ENCODE peak calls at places on chromosomes 11 and 22, in four cellular contexts. J, L, Q and X are unnamed samples.

GRCh38 chr11:5690216-5690615 is 626 bp downstream of the TRIM22 start:
- DNase-seq in Q (no peak), J (no peak), L (no peak), X (no peak)

GRCh38 chr11:66637557-66638176 is 836 bp upstream of the RBM4 start:
- DNase-seq in J (peak), Q (no peak), L (no peak), X (no peak)

GRCh38 chr11:8267831-8268529 is 4.3 kb upstream of the LMO1 start:
- DNase-seq in L (no peak), Q (no peak), J (no peak), X (no peak)

GRCh38 chr11:17898782-17899181 is 114.1 kb downstream of the SERGEF start:
- DNase-seq in L (no peak), J (no peak), Q (peak), X (no peak)

GRCh38 chr22:16915711-16916110 is 90.5 kb upstream of the XKR3 start:
- DNase-seq in Q (no peak), J (no peak), L (no peak), X (no peak)

GRCh38 chr11:119025978-119026766 is 4.5 kb downstream of the SLC37A4 start:
- DNase-seq in L (no peak), Q (no peak), J (no peak), X (no peak)

GRCh38 chr11:129192150-129192549 is at the start of gene ARHGAP32:
- DNase-seq in Q (no peak), L (no peak), J (no peak), X (peak)

GRCh38 chr22:23179381-23180294 is 671 bp upstream of the BCR start:
- DNase-seq in J (no peak), Q (no peak), L (no peak), X (peak)

GRCh38 chr22:32396746-32397145 is 15.3 kb downstream of the RTCB start:
- DNase-seq in L (no peak), J (no peak), Q (no peak), X (peak)

GRCh38 chr11:63896071-63896470 is 20.9 kb downstream of the RCOR2 start:
- DNase-seq in J (no peak), L (no peak), Q (no peak), X (no peak)

GRCh38 chr22:19905619-19906276 is 35.8 kb upstream of the COMT start:
- DNase-seq in L (no peak), Q (peak), J (no peak), X (no peak)

GRCh38 chr11:33690290-33691050 is 10.2 kb downstream of the C11orf91 start:
- DNase-seq in J (no peak), Q (no peak), L (no peak), X (peak)

GRCh38 chr22:42863349-42863911 is 6.4 kb upstream of the ARFGAP3 start:
- DNase-seq in J (no peak), L (no peak), Q (no peak), X (peak)

GRCh38 chr22:37681556-37682049 is 4.5 kb upstream of the NOL12 start:
- DNase-seq in J (peak), L (no peak), Q (peak), X (peak)

GRCh38 chr11:127843483-127844396 is 743.6 kb downstream of the ETS1 start:
- DNase-seq in Q (peak), J (peak), L (peak), X (peak)

GRCh38 chr11:36300651-36301050 is 4.6 kb downstream of the PRR5L start:
- DNase-seq in L (no peak), J (no peak), Q (no peak), X (no peak)

GRCh38 chr11:1126491-1126926 is 31.2 kb upstream of the MUC5AC start:
- DNase-seq in L (no peak), Q (peak), J (no peak), X (no peak)

GRCh38 chr22:44259366-44260215 is 53.2 kb downstream of the SHISAL1 start:
- DNase-seq in J (no peak), L (no peak), Q (peak), X (no peak)

GRCh38 chr22:43011079-43011478 is 3.9 kb downstream of the PACSIN2 start:
- DNase-seq in Q (no peak), L (no peak), J (no peak), X (peak)

GRCh38 chr11:95330332-95330731 is 99.3 kb upstream of the SESN3 start:
- DNase-seq in Q (no peak), L (no peak), J (no peak), X (no peak)

GRCh38 chr11:92383430-92383829 is 158.8 kb downstream of the FAT3 start:
- DNase-seq in L (no peak), J (no peak), Q (no peak), X (peak)

GRCh38 chr11:118209037-118209436 is 15.8 kb downstream of the JAML start:
- DNase-seq in Q (no peak), L (no peak), J (no peak), X (no peak)

GRCh38 chr22:21937041-21937820 is 15.4 kb downstream of the PPM1F start:
- DNase-seq in L (no peak), Q (no peak), J (no peak), X (peak)

GRCh38 chr11:10459029-10459970 is 4.2 kb downstream of the AMPD3 start:
- DNase-seq in L (no peak), J (no peak), Q (peak), X (no peak)

GRCh38 chr22:30308518-30309230 is 18.1 kb downstream of the TBC1D10A start:
- DNase-seq in J (no peak), L (no peak), Q (no peak), X (peak)

GRCh38 chr22:30861131-30861530 is 107.4 kb downstream of the MORC2 start:
- DNase-seq in L (no peak), J (no peak), Q (peak), X (no peak)

GRCh38 chr11:78768947-78769346 is 194.3 kb upstream of the NARS2 start:
- DNase-seq in Q (no peak), J (no peak), L (no peak), X (no peak)

GRCh38 chr22:45451988-45452387 is 38.5 kb downstream of the RIBC2 start:
- DNase-seq in L (no peak), J (no peak), Q (no peak), X (no peak)
- H2BK5ac ChIP-seq in L (no peak), J (no peak), Q (no peak), X (no peak)

GRCh38 chr11:68010058-68011041 is at the start of gene ALDH3B1:
- DNase-seq in L (no peak), J (no peak), Q (peak), X (peak)
- H2BK12ac ChIP-seq in L (peak), J (no peak), Q (no peak), X (peak)

GRCh38 chr11:11913395-11913794 is 71.6 kb downstream of the USP47 start:
- DNase-seq in Q (no peak), J (no peak), L (no peak), X (no peak)

GRCh38 chr11:11915625-11916024 is 73.9 kb downstream of the USP47 start:
- DNase-seq in J (no peak), Q (no peak), L (no peak), X (no peak)

GRCh38 chr11:11916981-11917399 is 75.2 kb downstream of the USP47 start:
- DNase-seq in L (no peak), Q (no peak), J (no peak), X (no peak)
- H2BK5ac ChIP-seq in L (no peak), Q (no peak), J (no peak), X (no peak)

DNA sequence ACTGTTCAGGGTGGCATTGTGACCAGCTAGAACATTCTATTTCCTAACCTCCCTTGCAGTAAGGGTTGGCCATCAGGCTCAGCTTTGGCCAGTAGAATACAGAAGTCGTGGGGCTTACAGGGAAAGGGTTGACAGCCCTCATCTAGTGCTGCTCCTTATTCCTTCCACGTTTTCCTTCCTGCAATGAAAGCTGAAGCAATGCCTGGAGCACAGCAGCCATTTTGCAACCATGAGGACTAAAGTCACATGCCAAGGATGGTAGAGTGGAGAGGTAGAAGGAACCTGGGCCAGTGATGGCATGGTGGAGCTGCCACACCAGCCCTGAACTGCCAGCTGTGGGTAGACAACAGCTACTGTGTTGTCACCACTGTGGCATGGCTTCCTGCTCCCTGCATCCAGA is 28.9 kb upstream of the LINC01488 start:
- DNase-seq in L (no peak), J (no peak), Q (no peak), X (no peak)
- H2BK12ac ChIP-seq in L (no peak), J (no peak), Q (no peak), X (no peak)

GRCh38 chr22:39021552-39022250 is 774 bp downstream of the APOBEC3D start:
- DNase-seq in Q (no peak), L (no peak), J (no peak), X (peak)
- H2BK5ac ChIP-seq in Q (no peak), L (no peak), J (no peak), X (no peak)